ENCODE peak calls at places on chromosomes 5 and 9, in five cellular contexts. M is AG08395; Q is GM23338; O is naive thymus-derived CD8-positive, alpha-beta T cell; Y is DMS 273 treated with DMSO at 0.1 percent for 48 hours. P is an unnamed sample.

GRCh38 chr9:32069969-32070368 is 314.5 kb upstream of the ACO1 start:
- DNase-seq in O (no peak), Y (no peak), M (no peak), Q (no peak), P (no peak)

GRCh38 chr9:120394058-120394669 is 185.8 kb downstream of the CDK5RAP2 start:
- DNase-seq in Q (no peak), O (no peak), M (peak; percentile 94), Y (no peak), P (no peak)

GRCh38 chr9:110049699-110050450 is 158.1 kb downstream of the C9orf152 start:
- DNase-seq in Q (peak; percentile 69), Y (no peak), M (no peak), O (no peak), P (peak; percentile 30)

GRCh38 chr5:171543486-171543885 is 124.0 kb downstream of the FGF18 start:
- DNase-seq in Y (peak; percentile 67), O (no peak), M (no peak), Q (no peak), P (no peak)

GRCh38 chr9:117116084-117116483 is 298.8 kb downstream of the ASTN2 start:
- DNase-seq in Y (no peak), M (no peak), O (no peak), Q (no peak), P (no peak)

GRCh38 chr9:137797206-137798120 is 80.1 kb upstream of the CACNA1B start:
- DNase-seq in O (no peak), Y (no peak), Q (no peak), M (no peak), P (peak; percentile 84)

GRCh38 chr5:97943036-97943435 is 760.0 kb upstream of the RIOK2 start:
- DNase-seq in M (no peak), Q (peak; percentile 5), Y (no peak), O (no peak), P (peak; percentile 9)

GRCh38 chr9:98057095-98057799 is 715 bp downstream of the NANS start:
- DNase-seq in Y (no peak), M (no peak), O (no peak), Q (peak; percentile 30), P (no peak)

GRCh38 chr9:98602839-98603238 is 105.9 kb downstream of the GABBR2 start:
- DNase-seq in Y (no peak), Q (no peak), O (no peak), M (no peak), P (no peak)

GRCh38 chr9:83166369-83166768 is 103.4 kb upstream of the RASEF start:
- DNase-seq in Y (no peak), Q (no peak), O (no peak), M (no peak), P (no peak)

GRCh38 chr5:172905346-172905756 is 53.9 kb upstream of the RPL26L1 start:
- DNase-seq in Q (no peak), Y (no peak), O (no peak), M (no peak), P (no peak)

GRCh38 chr5:132479812-132480441 is 10.6 kb downstream of the IRF1 start:
- DNase-seq in Q (no peak), O (no peak), Y (no peak), M (no peak), P (no peak)

P was measured in NCI-H1105.